ENCODE peak calls at places on chromosomes 16 and 17, in four cellular contexts. H is omental fat pad, Z is nephron progenitor cell, R is colonic mucosa. I is an unnamed sample.

GRCh38 chr17:44916059-44916780 is 920 bp upstream of the GFAP start:
- DNase-seq in H (no peak), Z (no peak), R (no peak), I (no peak)

GRCh38 chr16:9340402-9341095 is 249.1 kb downstream of the HAPSTR1 start:
- DNase-seq in Z (no peak), H (no peak), R (no peak), I (no peak)

GRCh38 chr16:75943705-75944514 is 217.6 kb upstream of the CPHXL start:
- DNase-seq in H (no peak), R (no peak), Z (no peak), I (no peak)

GRCh38 chr17:41689497-41690299 is 1.0 kb downstream of the EIF1 start:
- DNase-seq in H (no peak), Z (peak; percentile 53), R (peak; percentile 71), I (no peak)

GRCh38 chr16:46814790-46815189 is 16.2 kb downstream of the C16orf87 start:
- DNase-seq in Z (no peak), H (no peak), R (no peak), I (no peak)

GRCh38 chr16:19113577-19114358 is at the start of gene ITPRIPL2:
- DNase-seq in R (peak; percentile 86), Z (peak; percentile 73), H (peak; percentile 33), I (peak; percentile 29)

GRCh38 chr16:78689536-78689935 is 590.1 kb downstream of the WWOX start:
- DNase-seq in R (no peak), Z (no peak), H (no peak), I (no peak)

GRCh38 chr17:5526821-5527598 is 40.6 kb downstream of the MIS12 start:
- DNase-seq in R (peak; percentile 32), H (no peak), Z (peak; percentile 78), I (no peak)

GRCh38 chr16:56667581-56668571 is at the start of gene MT1G:
- DNase-seq in R (peak; percentile 80), Z (peak; percentile 40), H (no peak), I (no peak)

GRCh38 chr17:76266244-76266938 is 1.2 kb downstream of the UBALD2 start:
- DNase-seq in R (peak; percentile 67), Z (no peak), H (no peak), I (no peak)

GRCh38 chr17:77285594-77286390 is 145.0 kb downstream of the SEC14L1 start:
- DNase-seq in H (no peak), R (peak; percentile 68), Z (no peak), I (no peak)

GRCh38 chr17:2710804-2711607 is 558 bp downstream of the CLUH start:
- DNase-seq in R (no peak), H (no peak), Z (peak; percentile 54), I (no peak)

GRCh38 chr17:412211-413015 is 59.8 kb upstream of the RPH3AL start:
- DNase-seq in R (peak; percentile 61), Z (peak; percentile 53), H (no peak), I (no peak)

GRCh38 chr16:80804451-80805383 is at the start of gene CDYL2:
- DNase-seq in R (peak; percentile 49), H (no peak), Z (peak; percentile 73), I (peak; percentile 46)

GRCh38 chr16:70750893-70751467 is 50.0 kb downstream of the VAC14 start:
- DNase-seq in Z (no peak), R (peak; percentile 60), H (peak; percentile 39), I (no peak)

GRCh38 chr17:56681561-56682266 is 88.2 kb downstream of the NOG start:
- DNase-seq in Z (no peak), R (no peak), H (no peak), I (no peak)

DNA sequence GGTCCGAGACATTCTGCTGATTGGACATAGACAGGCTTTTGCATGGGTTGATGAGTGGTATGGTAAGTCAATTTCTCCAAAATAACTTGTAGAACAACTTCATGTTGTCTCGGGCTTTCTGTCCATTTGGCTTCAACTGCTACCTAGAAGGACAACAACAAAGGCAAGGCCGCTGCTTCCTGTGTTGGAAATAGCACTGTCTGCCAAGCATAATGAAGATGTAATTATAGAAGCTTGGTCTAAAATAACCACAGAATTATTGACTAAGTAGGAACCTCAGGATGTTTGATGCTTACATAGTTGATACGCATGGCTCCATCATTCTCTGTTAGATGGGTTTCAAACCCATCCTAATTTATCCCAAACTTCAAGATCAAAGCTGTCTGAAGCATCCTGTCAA is 42.3 kb upstream of the NOL11 start:
- DNase-seq in R (no peak), H (no peak), Z (no peak), I (no peak)
- TF ChIP-seq CTCF in R (no peak), H (no peak), Z (no peak), I (no peak)

DNA sequence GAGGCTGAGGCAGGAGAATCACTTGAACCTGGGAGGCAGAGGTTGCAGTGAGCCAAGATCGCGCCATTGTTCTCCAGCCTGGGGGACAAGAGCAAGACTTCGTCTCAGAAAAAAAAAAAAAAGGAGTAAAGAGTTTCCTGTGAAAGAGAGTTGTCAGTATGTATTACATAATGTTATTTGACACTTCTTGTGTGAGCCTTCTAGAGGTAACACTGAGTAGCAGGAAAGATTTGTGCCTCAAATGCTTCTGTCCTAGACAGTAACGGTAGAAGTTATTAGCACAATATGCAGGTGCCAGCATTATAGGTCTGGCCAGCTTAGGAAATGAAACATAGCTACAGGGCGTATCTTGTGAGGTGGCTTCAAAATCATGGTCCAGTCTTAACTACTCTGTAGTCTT is 6.2 kb downstream of the RPS6KB1 start:
- DNase-seq in H (no peak), Z (no peak), R (no peak), I (no peak)
- TF ChIP-seq CTCF in H (no peak), Z (no peak), R (no peak), I (no peak)

GRCh38 chr16:11619327-11619851 is 32.7 kb upstream of the LITAF start:
- DNase-seq in R (no peak), H (no peak), Z (no peak), I (no peak)

GRCh38 chr16:11624205-11624604 is 37.5 kb upstream of the LITAF start:
- DNase-seq in Z (no peak), H (no peak), R (no peak), I (no peak)

GRCh38 chr16:11621539-11621919 is 34.8 kb upstream of the LITAF start:
- DNase-seq in Z (no peak), R (no peak), H (no peak), I (no peak)

GRCh38 chr16:11620243-11621003 is 33.7 kb upstream of the LITAF start:
- DNase-seq in R (no peak), Z (no peak), H (no peak), I (no peak)

GRCh38 chr16:11621920-11622651 is 35.4 kb upstream of the LITAF start:
- DNase-seq in R (no peak), Z (peak; percentile 33), H (no peak), I (no peak)
- TF ChIP-seq CTCF in R (no peak), Z (no peak), H (no peak), I (no peak)

DNA sequence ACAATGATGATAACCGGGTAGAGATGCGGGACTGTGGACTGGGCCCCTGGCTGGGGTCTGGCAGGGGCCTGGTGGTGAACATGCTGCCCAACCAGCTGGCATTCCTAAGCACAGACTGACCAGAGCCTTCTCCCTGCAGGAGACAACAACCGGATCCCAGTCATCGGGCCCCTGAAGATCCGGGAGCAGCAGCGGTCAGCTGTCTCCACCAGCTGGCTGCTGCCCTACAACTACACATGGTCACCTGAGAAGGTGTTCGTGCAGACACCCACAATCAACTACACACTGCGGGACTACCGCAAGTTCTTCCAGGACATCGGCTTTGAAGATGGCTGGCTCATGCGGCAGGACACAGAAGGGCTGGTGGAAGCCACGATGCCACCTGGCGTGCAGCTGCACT is 5.3 kb upstream of the SLC7A6 start:
- DNase-seq in H (no peak), R (no peak), Z (no peak), I (no peak)
- TF ChIP-seq CTCF in H (no peak), R (no peak), Z (no peak), I (no peak)